ENCODE peak calls at places on chromosomes 12 and 14, in eight cellular contexts. C, F, X, L, V, Z, Q and A are unnamed samples.

GRCh38 chr14:102901633-102902032 is 20.8 kb upstream of the AMN start:
- DNase-seq in Q (no peak), C (no peak), L (no peak), V (no peak), X (no peak), Z (no peak), F (peak), A (no peak)

GRCh38 chr12:51441583-51441982 is 17.0 kb downstream of the SLC4A8 start:
- DNase-seq in C (no peak), L (peak), X (no peak), Z (peak), F (no peak), Q (no peak), V (no peak), A (no peak)

GRCh38 chr14:88233915-88234314 is 89.2 kb downstream of the KCNK10 start:
- DNase-seq in L (no peak), F (no peak), V (no peak), X (no peak), Z (no peak), Q (peak), C (no peak), A (no peak)

GRCh38 chr14:69606258-69606657 is 5.1 kb upstream of the SUSD6 start:
- DNase-seq in V (no peak), C (no peak), X (peak), Z (peak), L (no peak), Q (no peak), F (no peak), A (no peak)

GRCh38 chr14:90454041-90455000 is 57.5 kb downstream of the CALM1 start:
- DNase-seq in L (peak), F (no peak), C (no peak), Q (peak), V (no peak), X (peak), Z (peak), A (no peak)

GRCh38 chr12:78181544-78182162 is 351.0 kb downstream of the NAV3 start:
- DNase-seq in V (no peak), L (peak), Z (peak), X (no peak), Q (peak), F (peak), C (no peak), A (no peak)

GRCh38 chr12:29427964-29428363 is 47.0 kb upstream of the ERGIC2 start:
- DNase-seq in L (no peak), F (peak), Q (no peak), C (no peak), Z (no peak), V (no peak), X (no peak), A (no peak)

GRCh38 chr12:21183721-21184275 is 52.8 kb downstream of the SLCO1B1 start:
- DNase-seq in F (no peak), L (no peak), Z (no peak), C (no peak), X (no peak), V (no peak), Q (no peak), A (no peak)

GRCh38 chr14:24314377-24315193 is 3.3 kb downstream of the LTB4R start:
- DNase-seq in V (no peak), L (no peak), F (no peak), Z (no peak), X (peak), Q (no peak), C (no peak), A (no peak)

GRCh38 chr14:24315243-24315806 is 4.0 kb downstream of the LTB4R start:
- DNase-seq in Z (no peak), F (no peak), Q (no peak), C (no peak), V (no peak), L (no peak), X (no peak), A (no peak)

GRCh38 chr14:24317141-24317927 is 6.0 kb downstream of the LTB4R start:
- DNase-seq in X (no peak), L (no peak), C (no peak), Z (peak), F (no peak), Q (no peak), V (no peak), A (no peak)

GRCh38 chr14:24316597-24316950 is 5.3 kb downstream of the LTB4R start:
- DNase-seq in Q (no peak), L (no peak), F (no peak), X (peak), Z (no peak), V (no peak), C (no peak), A (no peak)

GRCh38 chr14:24315807-24316596 is 4.7 kb downstream of the LTB4R start:
- DNase-seq in F (no peak), L (no peak), C (no peak), Q (peak), V (no peak), Z (peak), X (peak), A (no peak)
- TF ChIP-seq CTCF in F (no peak), L (peak), C (no peak), Q (no peak), V (no peak), Z (no peak), X (peak), A (no peak)

GRCh38 chr12:16844875-16845274 is 238.9 kb upstream of the LMO3 start:
- DNase-seq in Q (peak), X (no peak), C (no peak), L (no peak), V (no peak), Z (no peak), F (no peak), A (no peak)
- TF ChIP-seq CTCF in Q (no peak), X (no peak), C (no peak), L (no peak), V (no peak), Z (no peak), F (peak), A (no peak)

GRCh38 chr14:59139324-59139723 is 49.1 kb upstream of the DAAM1 start:
- DNase-seq in C (no peak), Q (no peak), X (no peak), F (no peak), V (no peak), L (no peak), Z (no peak), A (no peak)

GRCh38 chr14:59140441-59140840 is 48.0 kb upstream of the DAAM1 start:
- DNase-seq in V (no peak), C (no peak), L (no peak), Q (no peak), Z (no peak), F (no peak), X (no peak), A (no peak)

GRCh38 chr14:59133709-59134108 is 54.8 kb upstream of the DAAM1 start:
- DNase-seq in F (no peak), X (no peak), C (no peak), V (no peak), L (no peak), Q (no peak), Z (no peak), A (no peak)

GRCh38 chr14:59134307-59134706 is 54.2 kb upstream of the DAAM1 start:
- DNase-seq in C (no peak), Z (no peak), X (no peak), F (no peak), Q (no peak), L (no peak), V (no peak), A (no peak)

GRCh38 chr14:59137256-59137655 is 51.2 kb upstream of the DAAM1 start:
- DNase-seq in X (no peak), Q (no peak), C (no peak), F (no peak), L (no peak), Z (no peak), V (no peak), A (no peak)
- TF ChIP-seq CTCF in X (no peak), Q (no peak), C (no peak), F (no peak), L (no peak), Z (no peak), V (no peak), A (no peak)

GRCh38 chr12:5307065-5307464 is 124.8 kb upstream of the NTF3 start:
- DNase-seq in V (no peak), Q (no peak), F (no peak), L (no peak), Z (no peak), C (no peak), X (no peak), A (no peak)

GRCh38 chr12:5295966-5296365 is 135.9 kb upstream of the NTF3 start:
- DNase-seq in C (no peak), L (no peak), F (no peak), V (no peak), Q (no peak), Z (peak), X (no peak), A (no peak)

GRCh38 chr12:5305425-5305824 is 126.5 kb upstream of the NTF3 start:
- DNase-seq in Z (no peak), Q (no peak), L (no peak), X (no peak), C (no peak), F (no peak), V (no peak), A (no peak)

GRCh38 chr12:5305861-5306545 is 125.9 kb upstream of the NTF3 start:
- DNase-seq in L (no peak), Q (no peak), X (no peak), Z (no peak), V (no peak), F (no peak), C (no peak), A (no peak)

GRCh38 chr12:5301539-5301938 is 130.4 kb upstream of the NTF3 start:
- DNase-seq in V (no peak), X (no peak), Q (no peak), Z (no peak), F (no peak), L (no peak), C (no peak), A (no peak)
- TF ChIP-seq CTCF in V (no peak), X (no peak), Q (no peak), Z (no peak), F (no peak), L (no peak), C (no peak), A (no peak)

DNA sequence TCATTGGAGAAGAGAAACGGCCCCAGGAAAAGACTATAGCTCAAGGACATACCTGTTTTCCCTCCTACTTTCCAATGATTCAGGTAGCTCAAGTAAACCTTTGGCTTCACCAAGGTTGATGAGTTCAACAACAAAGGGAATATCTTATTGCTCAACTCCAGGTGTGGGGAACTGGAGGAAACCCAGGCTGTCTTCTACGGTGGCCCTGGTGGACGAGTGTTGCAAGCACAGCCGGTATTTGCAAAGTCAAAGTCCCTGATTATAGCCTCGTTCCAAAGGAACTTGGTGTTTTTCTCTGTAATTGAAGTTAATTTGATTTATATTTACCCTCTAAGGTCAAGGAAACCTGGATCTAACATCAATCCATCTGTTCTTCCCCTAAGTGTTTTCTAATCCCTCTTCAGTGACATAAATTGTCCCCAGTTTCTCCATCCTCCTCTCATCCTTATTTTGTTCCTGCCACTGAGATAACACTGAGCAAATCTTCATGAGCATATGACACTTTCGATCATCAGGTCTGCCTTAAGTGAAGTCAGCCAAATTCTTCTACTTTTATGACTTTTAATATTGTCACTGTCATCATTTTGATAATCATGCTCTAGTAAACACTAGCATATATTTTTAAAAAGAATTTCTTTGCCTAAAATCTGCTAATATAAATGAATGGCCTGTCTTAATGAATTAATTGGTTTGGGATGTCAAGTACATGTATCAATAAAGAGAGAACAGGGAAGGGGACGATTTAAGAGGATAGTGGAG is 174.6 kb upstream of the TBX3 start:
- DNase-seq in Q (peak), Z (no peak), X (no peak), C (no peak), V (no peak), L (no peak), F (no peak), A (no peak)
- TF ChIP-seq CTCF in Q (peak), Z (no peak), X (no peak), C (no peak), V (no peak), L (no peak), F (no peak), A (no peak)

GRCh38 chr12:5648692-5649338 is 216.9 kb downstream of the NTF3 start:
- DNase-seq in L (peak), V (no peak), F (peak), C (no peak), Q (peak), X (no peak), Z (peak), A (no peak)
- TF ChIP-seq CTCF in L (peak), V (no peak), F (peak), C (no peak), Q (peak), X (peak), Z (peak), A (no peak)

GRCh38 chr12:81668475-81668874 is 90.7 kb downstream of the PPFIA2 start:
- DNase-seq in C (no peak), X (no peak), Q (no peak), F (no peak), V (no peak), Z (peak), L (peak), A (no peak)
- TF ChIP-seq CTCF in C (no peak), X (no peak), Q (no peak), F (no peak), V (no peak), Z (no peak), L (no peak), A (no peak)